ENCODE peak calls at places on chromosomes 1 and 21, in four cellular contexts. One of them, this sample, is unnamed.
A peak's percentile ranks its signal among the peaks of the same experiment; 100 is the strongest.

GRCh38 chr1:21635138-21635535 is 34.0 kb downstream of the RAP1GAP start:
- DNase-seq in ascending aorta: no peak
- DNase-seq in right lobe of liver: peak; percentile 37
- DNase-seq in heart right ventricle: no peak
- DNase-seq in this sample: no peak

GRCh38 chr1:59414406-59415133 is 117.7 kb downstream of the FGGY start:
- DNase-seq in ascending aorta: no peak
- DNase-seq in right lobe of liver: no peak
- DNase-seq in heart right ventricle: no peak
- DNase-seq in this sample: no peak

GRCh38 chr1:76274302-76274701 is 199.8 kb downstream of the ST6GALNAC3 start:
- DNase-seq in ascending aorta: no peak
- DNase-seq in right lobe of liver: no peak
- DNase-seq in heart right ventricle: no peak
- DNase-seq in this sample: no peak

GRCh38 chr1:202123336-202123813 is 658 bp downstream of the GPR37L1 start:
- DNase-seq in ascending aorta: no peak
- DNase-seq in right lobe of liver: no peak
- DNase-seq in heart right ventricle: no peak
- DNase-seq in this sample: no peak

GRCh38 chr1:13996334-13996733 is 296.3 kb downstream of the PRDM2 start:
- DNase-seq in ascending aorta: no peak
- DNase-seq in right lobe of liver: no peak
- DNase-seq in heart right ventricle: no peak
- DNase-seq in this sample: no peak

GRCh38 chr1:55420021-55420420 is 204.9 kb upstream of the USP24 start:
- DNase-seq in ascending aorta: no peak
- DNase-seq in right lobe of liver: no peak
- DNase-seq in heart right ventricle: no peak
- DNase-seq in this sample: no peak

GRCh38 chr1:192600264-192600663 is 24.7 kb downstream of the RGS1 start:
- DNase-seq in ascending aorta: no peak
- DNase-seq in right lobe of liver: no peak
- DNase-seq in heart right ventricle: no peak
- DNase-seq in this sample: no peak

GRCh38 chr1:114024049-114024448 is 44.8 kb downstream of the OLFML3 start:
- DNase-seq in ascending aorta: no peak
- DNase-seq in right lobe of liver: no peak
- DNase-seq in heart right ventricle: no peak
- DNase-seq in this sample: no peak

GRCh38 chr1:176691251-176692228 is 228.6 kb downstream of the PAPPA2 start:
- DNase-seq in ascending aorta: no peak
- DNase-seq in right lobe of liver: peak; percentile 58
- DNase-seq in heart right ventricle: peak; percentile 57
- DNase-seq in this sample: no peak

GRCh38 chr1:52296345-52296744 is 69.7 kb downstream of the CC2D1B start:
- DNase-seq in ascending aorta: no peak
- DNase-seq in right lobe of liver: no peak
- DNase-seq in heart right ventricle: no peak
- DNase-seq in this sample: no peak

GRCh38 chr1:93617670-93618488 is 63.8 kb downstream of the BCAR3 start:
- DNase-seq in ascending aorta: no peak
- DNase-seq in right lobe of liver: peak; percentile 94
- DNase-seq in heart right ventricle: no peak
- DNase-seq in this sample: no peak

GRCh38 chr1:224054012-224054411 is 59.9 kb upstream of the FBXO28 start:
- DNase-seq in ascending aorta: no peak
- DNase-seq in right lobe of liver: no peak
- DNase-seq in heart right ventricle: no peak
- DNase-seq in this sample: no peak

GRCh38 chr1:54807756-54808155 is 6.6 kb upstream of the TTC22 start:
- DNase-seq in ascending aorta: no peak
- DNase-seq in right lobe of liver: no peak
- DNase-seq in heart right ventricle: no peak
- DNase-seq in this sample: peak; percentile 7

GRCh38 chr1:183194527-183195145 is 8.6 kb downstream of the LAMC2 start:
- DNase-seq in ascending aorta: no peak
- DNase-seq in right lobe of liver: no peak
- DNase-seq in heart right ventricle: no peak
- DNase-seq in this sample: no peak

GRCh38 chr1:8004113-8004802 is 21.9 kb downstream of the ERRFI1 start:
- DNase-seq in ascending aorta: no peak
- DNase-seq in right lobe of liver: peak; percentile 63
- DNase-seq in heart right ventricle: no peak
- DNase-seq in this sample: no peak

GRCh38 chr1:84853743-84854721 is 39.0 kb downstream of the LPAR3 start:
- DNase-seq in ascending aorta: no peak
- DNase-seq in right lobe of liver: no peak
- DNase-seq in heart right ventricle: no peak
- DNase-seq in this sample: no peak

GRCh38 chr1:37915484-37916093 is 31.3 kb downstream of the INPP5B start:
- DNase-seq in ascending aorta: no peak
- DNase-seq in right lobe of liver: no peak
- DNase-seq in heart right ventricle: no peak
- DNase-seq in this sample: no peak

GRCh38 chr21:45721656-45722055 is 78.1 kb downstream of the PCBP3 start:
- DNase-seq in ascending aorta: no peak
- DNase-seq in right lobe of liver: no peak
- DNase-seq in heart right ventricle: no peak
- DNase-seq in this sample: no peak

GRCh38 chr1:202154766-202155477 is 5.5 kb downstream of the PTPN7 start:
- DNase-seq in ascending aorta: no peak
- DNase-seq in right lobe of liver: no peak
- DNase-seq in heart right ventricle: no peak
- DNase-seq in this sample: no peak

GRCh38 chr1:84271452-84272273 is 29.8 kb upstream of the SAMD13 start:
- DNase-seq in ascending aorta: no peak
- DNase-seq in right lobe of liver: no peak
- DNase-seq in heart right ventricle: no peak
- DNase-seq in this sample: no peak

GRCh38 chr1:152034654-152035405 is 2.0 kb downstream of the S100A11 start:
- DNase-seq in ascending aorta: no peak
- DNase-seq in right lobe of liver: no peak
- DNase-seq in heart right ventricle: peak; percentile 48
- DNase-seq in this sample: no peak

GRCh38 chr1:38784452-38785284 is 74.9 kb downstream of the RRAGC start:
- DNase-seq in ascending aorta: no peak
- DNase-seq in right lobe of liver: no peak
- DNase-seq in heart right ventricle: no peak
- DNase-seq in this sample: no peak

GRCh38 chr21:42414928-42415769 is 11.4 kb downstream of the UBASH3A start:
- DNase-seq in ascending aorta: no peak
- DNase-seq in right lobe of liver: no peak
- DNase-seq in heart right ventricle: no peak
- DNase-seq in this sample: no peak

GRCh38 chr1:235617808-235618207 is 31.8 kb downstream of the GNG4 start:
- DNase-seq in ascending aorta: no peak
- DNase-seq in right lobe of liver: no peak
- DNase-seq in heart right ventricle: no peak
- DNase-seq in this sample: no peak

GRCh38 chr1:198125995-198126758 is 30.6 kb upstream of the NEK7 start:
- DNase-seq in ascending aorta: no peak
- DNase-seq in right lobe of liver: no peak
- DNase-seq in heart right ventricle: no peak
- DNase-seq in this sample: no peak

GRCh38 chr1:42723511-42723910 is 16.5 kb downstream of the CLDN19 start:
- DNase-seq in ascending aorta: no peak
- DNase-seq in right lobe of liver: no peak
- DNase-seq in heart right ventricle: no peak
- DNase-seq in this sample: no peak

GRCh38 chr1:28893403-28894102 is 20.8 kb upstream of the EPB41 start:
- DNase-seq in ascending aorta: no peak
- DNase-seq in right lobe of liver: no peak
- DNase-seq in heart right ventricle: no peak
- DNase-seq in this sample: no peak

GRCh38 chr1:40664791-40665190 is 691 bp downstream of the RIMS3 start:
- DNase-seq in ascending aorta: no peak
- DNase-seq in right lobe of liver: no peak
- DNase-seq in heart right ventricle: no peak
- DNase-seq in this sample: no peak

GRCh38 chr1:243394610-243395490 is 139.0 kb downstream of the SDCCAG8 start:
- DNase-seq in ascending aorta: no peak
- DNase-seq in right lobe of liver: no peak
- DNase-seq in heart right ventricle: no peak
- DNase-seq in this sample: no peak

GRCh38 chr1:4711944-4712343 is 57.5 kb downstream of the AJAP1 start:
- DNase-seq in ascending aorta: no peak
- DNase-seq in right lobe of liver: no peak
- DNase-seq in heart right ventricle: no peak
- DNase-seq in this sample: no peak

GRCh38 chr21:36434144-36434543 is 45.8 kb downstream of the CLDN14 start:
- DNase-seq in ascending aorta: no peak
- DNase-seq in right lobe of liver: no peak
- DNase-seq in heart right ventricle: no peak
- DNase-seq in this sample: no peak

GRCh38 chr1:211703812-211704566 is 28.6 kb upstream of the NEK2 start:
- DNase-seq in ascending aorta: no peak
- DNase-seq in right lobe of liver: no peak
- DNase-seq in heart right ventricle: no peak
- DNase-seq in this sample: no peak

GRCh38 chr1:1356796-1357401 is 1.5 kb downstream of the MXRA8 start:
- DNase-seq in ascending aorta: no peak
- DNase-seq in right lobe of liver: no peak
- DNase-seq in heart right ventricle: peak; percentile 12
- DNase-seq in this sample: no peak

GRCh38 chr1:1356166-1356795 is 2.1 kb downstream of the MXRA8 start:
- DNase-seq in ascending aorta: no peak
- DNase-seq in right lobe of liver: no peak
- DNase-seq in heart right ventricle: no peak
- DNase-seq in this sample: no peak

GRCh38 chr1:1359316-1359667 is 937 bp upstream of the MXRA8 start:
- DNase-seq in ascending aorta: no peak
- DNase-seq in right lobe of liver: no peak
- DNase-seq in heart right ventricle: peak; percentile 21
- DNase-seq in this sample: no peak

GRCh38 chr1:1358433-1359201 is at the start of gene MXRA8:
- DNase-seq in ascending aorta: peak; percentile 51
- DNase-seq in right lobe of liver: no peak
- DNase-seq in heart right ventricle: peak; percentile 75
- DNase-seq in this sample: no peak

GRCh38 chr1:1357871-1358432 is 403 bp downstream of the MXRA8 start:
- DNase-seq in ascending aorta: no peak
- DNase-seq in right lobe of liver: no peak
- DNase-seq in heart right ventricle: no peak
- DNase-seq in this sample: no peak
- H3K4me3 ChIP-seq in ascending aorta: peak overlapping the region; percentile 65
- H3K4me3 ChIP-seq in right lobe of liver: peak overlapping the region; percentile 14
- H3K4me3 ChIP-seq in heart right ventricle: peak overlapping the region; percentile 69
- H3K4me3 ChIP-seq in this sample: peak overlapping the region; percentile 71

DNA sequence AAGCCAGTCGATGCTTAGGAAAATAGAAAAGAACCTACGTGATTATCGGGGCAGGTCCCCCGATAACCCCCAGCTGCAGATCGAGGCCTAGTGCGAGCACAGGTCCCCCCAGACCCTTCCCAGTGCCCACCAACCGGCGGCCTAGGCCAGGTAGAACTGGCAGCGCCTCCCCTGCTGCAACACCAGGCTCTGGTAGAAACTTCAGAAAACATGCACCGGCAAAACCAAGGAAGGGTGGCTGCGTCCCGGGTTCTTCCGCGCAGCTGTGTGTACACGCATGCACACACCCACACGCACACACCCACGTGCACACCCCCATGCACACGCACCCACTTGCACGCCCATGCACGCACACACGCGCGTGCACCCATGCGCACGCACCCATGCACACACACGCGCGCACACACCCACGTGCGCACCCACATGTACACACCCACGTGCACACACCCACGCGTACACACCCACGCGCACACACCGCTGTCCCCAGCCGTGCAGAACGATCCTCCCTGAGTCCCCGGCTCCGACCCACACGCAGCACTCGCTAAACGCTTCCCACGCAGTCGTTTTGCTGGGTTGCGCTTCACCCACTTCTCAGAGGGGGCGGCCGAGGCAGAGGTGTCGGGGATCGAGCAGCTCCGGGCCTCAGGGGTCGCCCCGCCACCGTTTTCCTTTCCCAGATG is 5.2 kb downstream of the TSPEAR start:
- DNase-seq in ascending aorta: no peak
- DNase-seq in right lobe of liver: no peak
- DNase-seq in heart right ventricle: no peak
- DNase-seq in this sample: no peak
- H3K4me3 ChIP-seq in ascending aorta: no peak overlapping the region
- H3K4me3 ChIP-seq in right lobe of liver: no peak overlapping the region
- H3K4me3 ChIP-seq in heart right ventricle: no peak overlapping the region
- H3K4me3 ChIP-seq in this sample: no peak overlapping the region

GRCh38 chr1:173122958-173123852 is 72.5 kb upstream of the TNFSF18 start:
- DNase-seq in ascending aorta: peak; percentile 13
- DNase-seq in right lobe of liver: peak; percentile 80
- DNase-seq in heart right ventricle: peak; percentile 79
- DNase-seq in this sample: peak; percentile 80
- H3K4me3 ChIP-seq in ascending aorta: peak overlapping the region; percentile 52
- H3K4me3 ChIP-seq in right lobe of liver: no peak overlapping the region
- H3K4me3 ChIP-seq in heart right ventricle: peak overlapping the region; percentile 36
- H3K4me3 ChIP-seq in this sample: peak overlapping the region; percentile 56

GRCh38 chr1:221839794-221840395 is 98.0 kb upstream of the DUSP10 start:
- DNase-seq in ascending aorta: no peak
- DNase-seq in right lobe of liver: no peak
- DNase-seq in heart right ventricle: peak; percentile 29
- DNase-seq in this sample: peak; percentile 54
- H3K4me3 ChIP-seq in ascending aorta: no peak overlapping the region
- H3K4me3 ChIP-seq in right lobe of liver: no peak overlapping the region
- H3K4me3 ChIP-seq in heart right ventricle: no peak overlapping the region
- H3K4me3 ChIP-seq in this sample: no peak overlapping the region

DNA sequence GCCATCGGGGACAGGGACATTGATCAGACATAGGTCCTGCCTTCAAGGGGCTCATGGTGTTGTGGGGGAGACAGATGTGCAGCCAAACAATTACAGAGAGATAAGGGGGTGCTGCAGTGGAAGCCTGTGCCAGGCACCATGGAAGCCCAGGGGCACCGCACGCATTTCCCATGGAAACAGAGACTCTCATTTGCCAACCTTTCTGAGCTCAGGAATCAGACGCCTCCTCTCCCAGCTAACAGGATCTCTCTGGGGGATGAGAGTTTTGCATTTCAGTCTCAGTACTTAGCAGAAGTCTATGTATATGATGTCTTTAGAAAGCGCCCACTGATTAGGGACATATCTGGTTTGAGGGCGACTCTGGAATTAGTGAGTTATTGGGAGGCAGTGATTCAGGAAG is 96.6 kb downstream of the HMGB4 start:
- DNase-seq in ascending aorta: no peak
- DNase-seq in right lobe of liver: no peak
- DNase-seq in heart right ventricle: no peak
- DNase-seq in this sample: no peak
- H3K4me3 ChIP-seq in ascending aorta: no peak overlapping the region
- H3K4me3 ChIP-seq in right lobe of liver: no peak overlapping the region
- H3K4me3 ChIP-seq in heart right ventricle: no peak overlapping the region
- H3K4me3 ChIP-seq in this sample: no peak overlapping the region